ENCODE peak calls at places on chromosomes 11 and 22, in ten cellular contexts. L is esophagus squamous epithelium; B is OCI-LY7; I is PC-3; Q is H1; C is neuronal stem cell; G is CD8-positive, alpha-beta memory T cell; D is adipocyte; V is SK-N-SH; M is lower lobe of right lung. E is an unnamed sample. For H3K4me1, the result is how much of the 10 kb centered on the place peaks cover.

GRCh38 chr11:108797578-108798100 is 132.8 kb downstream of the DDX10 start:
- DNase-seq in G (no peak), C (no peak), B (no peak), Q (no peak), L (no peak), D (no peak), V (no peak), I (no peak), M (no peak), E (no peak)

GRCh38 chr11:369336-370018 is at the start of gene B4GALNT4:
- DNase-seq in C (no peak), Q (no peak), G (no peak), D (peak), L (no peak), V (peak), I (peak), B (no peak), M (peak), E (no peak)

GRCh38 chr11:44602810-44603410 is 37.4 kb downstream of the CD82 start:
- DNase-seq in M (no peak), Q (no peak), D (no peak), I (no peak), V (peak), B (no peak), G (no peak), L (no peak), C (no peak), E (no peak)

GRCh38 chr22:50048836-50049235 is 9.3 kb downstream of the TTLL8 start:
- DNase-seq in G (no peak), D (no peak), V (no peak), Q (no peak), I (no peak), L (no peak), M (no peak), C (no peak), B (no peak), E (no peak)

GRCh38 chr11:34425863-34426262 is 12.9 kb upstream of the CAT start:
- DNase-seq in C (no peak), M (no peak), Q (no peak), L (no peak), B (no peak), I (peak), D (peak), V (no peak), G (no peak), E (no peak)

GRCh38 chr11:113316251-113316650 is 1.9 kb downstream of the TTC12 start:
- DNase-seq in Q (no peak), V (no peak), M (no peak), I (no peak), G (no peak), L (no peak), C (no peak), D (no peak), B (no peak), E (no peak)

GRCh38 chr11:71418643-71419042 is 29.6 kb downstream of the DHCR7 start:
- DNase-seq in C (no peak), B (peak), Q (no peak), D (no peak), G (no peak), I (no peak), V (no peak), L (no peak), M (no peak), E (peak)

GRCh38 chr22:27705391-27706080 is 96.0 kb downstream of the MN1 start:
- DNase-seq in C (no peak), Q (no peak), M (no peak), L (no peak), D (no peak), B (no peak), V (no peak), G (no peak), I (no peak), E (no peak)

GRCh38 chr11:78253797-78254196 is 65.1 kb downstream of the USP35 start:
- DNase-seq in L (no peak), Q (no peak), B (no peak), V (no peak), D (no peak), G (no peak), C (no peak), M (no peak), I (peak), E (no peak)

GRCh38 chr11:105003151-105003550 is 19.8 kb downstream of the CASP5 start:
- DNase-seq in D (no peak), I (no peak), G (no peak), M (no peak), Q (no peak), C (no peak), L (no peak), V (no peak), B (no peak), E (no peak)

GRCh38 chr11:20364412-20364792 is 888 bp downstream of the HTATIP2 start:
- DNase-seq in G (no peak), D (no peak), M (no peak), Q (no peak), L (no peak), V (no peak), I (peak), B (no peak), C (no peak), E (no peak)

GRCh38 chr11:129636926-129637325 is 178.7 kb upstream of the TMEM45B start:
- DNase-seq in V (no peak), Q (no peak), B (no peak), I (no peak), G (no peak), D (no peak), M (no peak), L (no peak), C (no peak), E (peak)

GRCh38 chr11:68298659-68299516 is 13.5 kb upstream of the LRP5 start:
- DNase-seq in I (no peak), B (no peak), Q (no peak), D (no peak), L (no peak), V (peak), C (no peak), M (no peak), G (no peak), E (no peak)

GRCh38 chr11:130606781-130607511 is 158.5 kb downstream of the ADAMTS15 start:
- DNase-seq in C (no peak), B (no peak), L (no peak), V (peak), G (no peak), D (peak), M (no peak), Q (no peak), I (peak), E (no peak)

GRCh38 chr22:29621761-29622526 is 18.5 kb downstream of the NF2 start:
- DNase-seq in V (no peak), D (peak), B (no peak), G (no peak), C (no peak), Q (no peak), I (peak), L (no peak), M (no peak), E (peak)

GRCh38 chr22:49500942-49501395 is 326.7 kb downstream of the BRD1 start:
- DNase-seq in V (no peak), Q (no peak), M (no peak), G (no peak), I (no peak), D (no peak), C (no peak), L (no peak), B (no peak), E (no peak)

GRCh38 chr11:128862913-128863660 is 4.0 kb downstream of the KCNJ1 start:
- DNase-seq in V (no peak), G (no peak), D (peak), C (no peak), M (no peak), L (no peak), I (peak), Q (no peak), B (no peak), E (no peak)

GRCh38 chr11:45105233-45105992 is 41.0 kb upstream of the PRDM11 start:
- DNase-seq in M (peak), Q (peak), D (peak), B (peak), G (peak), L (no peak), V (peak), C (peak), I (peak), E (peak)

GRCh38 chr11:107683807-107684206 is 28.0 kb downstream of the SLN start:
- DNase-seq in B (peak), Q (no peak), C (no peak), I (peak), M (no peak), G (no peak), V (peak), D (no peak), L (no peak), E (peak)

GRCh38 chr11:77515063-77515462 is 41.2 kb upstream of the PAK1 start:
- DNase-seq in B (no peak), L (no peak), C (no peak), V (peak), G (no peak), M (no peak), Q (no peak), I (no peak), D (no peak), E (no peak)

GRCh38 chr11:111935331-111936044 is 1.7 kb upstream of the DIXDC1 start:
- DNase-seq in G (no peak), I (no peak), M (no peak), B (peak), V (no peak), D (peak), C (no peak), Q (no peak), L (no peak), E (no peak)

GRCh38 chr11:76857776-76858461 is 2.8 kb upstream of the ACER3 start:
- DNase-seq in C (no peak), L (no peak), D (no peak), Q (no peak), I (no peak), M (no peak), V (no peak), B (no peak), G (no peak), E (peak)

GRCh38 chr11:119470316-119471266 is 47.6 kb upstream of the THY1 start:
- DNase-seq in C (no peak), G (no peak), I (peak), B (no peak), M (no peak), L (no peak), Q (peak), D (peak), V (no peak), E (peak)

GRCh38 chr22:48660104-48660794 is 1167.4 kb downstream of the BRD1 start:
- DNase-seq in C (no peak), B (no peak), V (no peak), M (no peak), L (no peak), Q (no peak), D (no peak), I (no peak), G (no peak), E (peak)

GRCh38 chr11:72781063-72781312 is 12.9 kb downstream of the STARD10 start:
- DNase-seq in D (no peak), Q (peak), I (peak), M (peak), G (no peak), C (no peak), B (no peak), V (no peak), L (no peak), E (no peak)

GRCh38 chr11:96188625-96189006 is 154.4 kb downstream of the MAML2 start:
- DNase-seq in B (no peak), G (no peak), V (no peak), L (no peak), D (peak), Q (no peak), C (no peak), M (no peak), I (no peak), E (no peak)

GRCh38 chr11:126702987-126703386 is 297.6 kb downstream of the KIRREL3 start:
- DNase-seq in B (no peak), I (no peak), Q (no peak), M (no peak), L (no peak), V (peak), C (no peak), G (no peak), D (no peak), E (no peak)

DNA sequence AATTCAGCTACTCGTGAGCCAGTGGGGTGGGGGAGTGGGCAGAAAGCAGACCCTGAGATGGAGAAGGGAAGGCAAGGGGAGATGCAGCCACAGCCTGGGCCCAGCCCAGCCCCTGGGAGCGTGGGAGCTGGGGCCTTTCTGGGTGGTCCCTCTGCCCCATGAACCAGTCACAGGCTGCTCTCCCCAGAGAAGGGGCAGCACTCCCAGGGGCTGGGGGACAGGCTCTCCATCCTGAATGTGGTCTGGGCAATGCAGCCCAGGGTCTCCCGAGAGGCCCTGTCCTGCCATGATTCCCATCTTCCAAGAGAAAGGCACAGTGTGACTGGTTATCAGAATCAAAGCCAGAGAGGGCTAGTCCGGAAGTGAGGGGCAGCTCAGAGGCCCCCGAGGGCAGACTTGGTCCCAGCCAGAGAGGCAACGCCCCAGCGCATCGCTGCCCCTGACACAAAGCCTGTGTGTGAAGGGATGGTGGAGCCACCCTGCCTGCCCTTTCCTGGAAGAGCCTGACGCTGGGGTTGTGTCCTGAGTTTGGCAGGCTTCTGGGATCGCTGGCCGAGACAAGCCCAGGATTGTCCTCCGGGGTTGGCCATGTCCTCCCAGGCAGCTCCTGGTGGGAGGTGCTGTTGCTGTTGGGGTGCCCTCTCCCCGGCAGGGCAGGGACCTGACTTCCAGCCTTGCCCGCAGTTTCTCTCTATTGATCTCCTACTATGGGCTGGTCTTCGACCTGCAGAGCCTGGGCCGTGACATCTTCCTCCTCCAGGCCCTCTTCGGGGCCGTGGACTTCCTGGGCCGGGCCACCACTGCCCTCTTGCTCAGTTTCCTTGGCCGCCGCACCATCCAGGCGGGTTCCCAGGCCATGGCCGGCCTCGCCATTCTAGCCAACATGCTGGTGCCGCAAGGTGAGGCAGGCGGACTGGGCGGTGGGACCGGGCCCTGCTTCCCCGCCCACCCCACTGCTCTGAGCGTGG is 23.8 kb upstream of the SLC22A12 start:
- DNase-seq in B (no peak), G (no peak), I (no peak), C (no peak), D (no peak), M (peak), V (peak), L (no peak), Q (no peak), E (peak)
- H3K4me3 ChIP-seq in B (no peak), G (no peak), I (no peak), C (peak), D (no peak), M (no peak), V (no peak), L (no peak), Q (peak), E (peak)

GRCh38 chr22:22731374-22731676 is 86.9 kb downstream of the GGTLC2 start:
- DNase-seq in M (no peak), Q (no peak), B (no peak), L (no peak), G (no peak), D (no peak), I (no peak), V (no peak), C (no peak), E (no peak)

GRCh38 chr22:22728382-22728781 is 84.0 kb downstream of the GGTLC2 start:
- DNase-seq in Q (no peak), D (no peak), M (no peak), G (no peak), I (peak), C (no peak), L (no peak), V (no peak), B (no peak), E (no peak)

GRCh38 chr22:22735695-22736611 is 91.5 kb downstream of the GGTLC2 start:
- DNase-seq in Q (no peak), V (no peak), I (no peak), C (no peak), M (no peak), B (no peak), D (no peak), L (no peak), G (no peak), E (no peak)

GRCh38 chr22:22733881-22734373 is 89.5 kb downstream of the GGTLC2 start:
- DNase-seq in V (no peak), I (no peak), Q (no peak), B (no peak), L (no peak), M (no peak), G (no peak), D (no peak), C (no peak), E (no peak)

GRCh38 chr22:22730655-22731373 is 86.4 kb downstream of the GGTLC2 start:
- DNase-seq in L (no peak), B (no peak), D (no peak), Q (no peak), I (no peak), G (no peak), V (no peak), M (no peak), C (no peak), E (no peak)
- H3K4me1 ChIP-seq in L (under half), B (under half), D (under half), Q (under half), I (under half), G (under half), V (under half), M (under half), C (under half), E (under half)

GRCh38 chr22:31841029-31841827 is 87.4 kb downstream of the DEPDC5 start:
- DNase-seq in V (no peak), C (no peak), L (no peak), Q (no peak), D (no peak), I (no peak), G (no peak), B (no peak), M (no peak), E (no peak)
- H3K4me3 ChIP-seq in V (no peak), C (no peak), L (no peak), Q (no peak), D (peak), I (no peak), G (no peak), B (no peak), M (peak), E (no peak)

GRCh38 chr11:30329150-30329940 is 6.4 kb downstream of the ARL14EP start:
- DNase-seq in B (no peak), Q (no peak), C (no peak), G (no peak), M (no peak), D (peak), L (no peak), I (no peak), V (no peak), E (no peak)
- H3K4me1 ChIP-seq in B (half or more), Q (under half), C (under half), G (under half), M (under half), D (under half), L (under half), I (under half), V (under half), E (under half)

DNA sequence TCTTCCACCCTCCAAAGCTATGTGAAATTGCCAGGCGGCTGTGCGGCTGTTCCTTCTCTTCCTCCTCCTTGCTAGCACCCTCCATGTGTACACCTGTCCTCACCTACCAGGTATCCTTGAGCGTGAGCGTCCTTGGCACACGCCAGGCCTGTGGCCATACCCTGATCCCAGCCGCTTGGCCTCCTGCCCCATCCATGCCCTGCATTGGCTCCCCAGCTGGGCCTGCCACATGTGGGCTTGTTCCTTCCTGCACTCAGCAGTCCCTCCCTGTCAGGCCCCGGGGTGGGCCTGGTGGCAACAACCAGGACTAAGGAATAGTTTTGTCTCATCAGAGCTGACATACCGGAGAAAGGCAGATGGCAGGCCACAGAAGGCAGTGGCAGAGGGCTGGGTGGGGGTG is 40.0 kb downstream of the SCUBE1 start:
- DNase-seq in C (no peak), M (no peak), I (no peak), L (no peak), Q (no peak), V (no peak), D (no peak), B (no peak), G (no peak), E (no peak)
- H3K4me3 ChIP-seq in C (no peak), M (no peak), I (no peak), L (no peak), Q (no peak), V (no peak), D (no peak), B (no peak), G (no peak), E (peak)